ENCODE peak calls at places on chromosomes 7 and 10, in six cellular contexts. One of them, this sample, is unnamed.

GRCh38 chr10:71339796-71340589 is 20.9 kb downstream of the SLC29A3 start:
- DNase-seq in Peyer's patch: no peak
- DNase-seq in brain microvascular endothelial cell: no peak
- DNase-seq in lower lobe of right lung: no peak
- DNase-seq in astrocyte of the spinal cord: no peak
- DNase-seq in lung: no peak
- DNase-seq in this sample: no peak

GRCh38 chr10:103712898-103713498 is 142.4 kb downstream of the SH3PXD2A start:
- DNase-seq in astrocyte of the spinal cord: peak
- DNase-seq in Peyer's patch: peak
- DNase-seq in lung: peak
- DNase-seq in lower lobe of right lung: peak
- DNase-seq in brain microvascular endothelial cell: peak
- DNase-seq in this sample: peak

GRCh38 chr10:70590663-70591416 is 11.7 kb downstream of the PRF1 start:
- DNase-seq in lower lobe of right lung: no peak
- DNase-seq in brain microvascular endothelial cell: no peak
- DNase-seq in Peyer's patch: no peak
- DNase-seq in lung: no peak
- DNase-seq in astrocyte of the spinal cord: no peak
- DNase-seq in this sample: no peak

GRCh38 chr10:5502903-5503835 is 3.8 kb upstream of the CALML5 start:
- DNase-seq in Peyer's patch: no peak
- DNase-seq in lung: peak
- DNase-seq in brain microvascular endothelial cell: no peak
- DNase-seq in lower lobe of right lung: no peak
- DNase-seq in astrocyte of the spinal cord: no peak
- DNase-seq in this sample: no peak

GRCh38 chr7:16051561-16052280 is 365.2 kb upstream of the MEOX2 start:
- DNase-seq in Peyer's patch: no peak
- DNase-seq in astrocyte of the spinal cord: peak
- DNase-seq in lung: no peak
- DNase-seq in lower lobe of right lung: no peak
- DNase-seq in brain microvascular endothelial cell: peak
- DNase-seq in this sample: no peak

GRCh38 chr10:5892007-5892406 is 2.0 kb downstream of the FBH1 start:
- DNase-seq in lung: no peak
- DNase-seq in lower lobe of right lung: no peak
- DNase-seq in Peyer's patch: no peak
- DNase-seq in brain microvascular endothelial cell: peak
- DNase-seq in astrocyte of the spinal cord: peak
- DNase-seq in this sample: no peak

GRCh38 chr10:5681930-5682329 is 2.7 kb upstream of the TASOR2 start:
- DNase-seq in brain microvascular endothelial cell: no peak
- DNase-seq in astrocyte of the spinal cord: no peak
- DNase-seq in lower lobe of right lung: no peak
- DNase-seq in lung: no peak
- DNase-seq in Peyer's patch: no peak
- DNase-seq in this sample: no peak

GRCh38 chr7:75565129-75565528 is 73.0 kb downstream of the SPDYE5 start:
- DNase-seq in lower lobe of right lung: no peak
- DNase-seq in lung: peak
- DNase-seq in astrocyte of the spinal cord: peak
- DNase-seq in Peyer's patch: no peak
- DNase-seq in brain microvascular endothelial cell: peak
- DNase-seq in this sample: peak

GRCh38 chr10:114388275-114388674 is 16.0 kb downstream of the AFAP1L2 start:
- DNase-seq in Peyer's patch: no peak
- DNase-seq in astrocyte of the spinal cord: no peak
- DNase-seq in lung: no peak
- DNase-seq in lower lobe of right lung: no peak
- DNase-seq in brain microvascular endothelial cell: no peak
- DNase-seq in this sample: no peak

GRCh38 chr7:92057375-92057774 is 76.9 kb downstream of the CYP51A1 start:
- DNase-seq in lung: no peak
- DNase-seq in lower lobe of right lung: no peak
- DNase-seq in brain microvascular endothelial cell: no peak
- DNase-seq in astrocyte of the spinal cord: peak
- DNase-seq in Peyer's patch: no peak
- DNase-seq in this sample: no peak

GRCh38 chr10:83987216-83987615 is 152.1 kb upstream of the GHITM start:
- DNase-seq in brain microvascular endothelial cell: no peak
- DNase-seq in lower lobe of right lung: no peak
- DNase-seq in lung: no peak
- DNase-seq in Peyer's patch: no peak
- DNase-seq in astrocyte of the spinal cord: no peak
- DNase-seq in this sample: no peak

GRCh38 chr10:131708225-131708624 is 192.6 kb upstream of the PPP2R2D start:
- DNase-seq in lower lobe of right lung: no peak
- DNase-seq in lung: no peak
- DNase-seq in astrocyte of the spinal cord: no peak
- DNase-seq in Peyer's patch: no peak
- DNase-seq in brain microvascular endothelial cell: no peak
- DNase-seq in this sample: no peak

GRCh38 chr7:116322541-116322940 is 112.2 kb downstream of the TES start:
- DNase-seq in brain microvascular endothelial cell: no peak
- DNase-seq in lung: no peak
- DNase-seq in lower lobe of right lung: no peak
- DNase-seq in astrocyte of the spinal cord: no peak
- DNase-seq in Peyer's patch: no peak
- DNase-seq in this sample: no peak

GRCh38 chr7:120700806-120701205 is 157.1 kb downstream of the TSPAN12 start:
- DNase-seq in lower lobe of right lung: no peak
- DNase-seq in Peyer's patch: no peak
- DNase-seq in lung: no peak
- DNase-seq in brain microvascular endothelial cell: no peak
- DNase-seq in astrocyte of the spinal cord: no peak
- DNase-seq in this sample: no peak

GRCh38 chr7:137959987-137960386 is 41.9 kb downstream of the CREB3L2 start:
- DNase-seq in lower lobe of right lung: no peak
- DNase-seq in lung: no peak
- DNase-seq in brain microvascular endothelial cell: no peak
- DNase-seq in Peyer's patch: no peak
- DNase-seq in astrocyte of the spinal cord: no peak
- DNase-seq in this sample: no peak

GRCh38 chr7:12826079-12826478 is 138.6 kb downstream of the ARL4A start:
- DNase-seq in brain microvascular endothelial cell: no peak
- DNase-seq in lower lobe of right lung: no peak
- DNase-seq in lung: no peak
- DNase-seq in astrocyte of the spinal cord: no peak
- DNase-seq in Peyer's patch: no peak
- DNase-seq in this sample: no peak

GRCh38 chr7:99372275-99373085 is 2.0 kb upstream of the ARPC1B start:
- DNase-seq in lung: peak
- DNase-seq in astrocyte of the spinal cord: no peak
- DNase-seq in brain microvascular endothelial cell: peak
- DNase-seq in Peyer's patch: no peak
- DNase-seq in lower lobe of right lung: peak
- DNase-seq in this sample: peak

GRCh38 chr10:58444336-58444735 is 59.1 kb downstream of the TFAM start:
- DNase-seq in Peyer's patch: no peak
- DNase-seq in astrocyte of the spinal cord: no peak
- DNase-seq in brain microvascular endothelial cell: no peak
- DNase-seq in lower lobe of right lung: no peak
- DNase-seq in lung: no peak
- DNase-seq in this sample: no peak

GRCh38 chr7:50229964-50230363 is 74.6 kb upstream of the IKZF1 start:
- DNase-seq in astrocyte of the spinal cord: peak
- DNase-seq in lower lobe of right lung: no peak
- DNase-seq in lung: no peak
- DNase-seq in brain microvascular endothelial cell: no peak
- DNase-seq in Peyer's patch: no peak
- DNase-seq in this sample: no peak

GRCh38 chr7:65251851-65252620 is 121.6 kb upstream of the ZNF92 start:
- DNase-seq in lower lobe of right lung: peak
- DNase-seq in brain microvascular endothelial cell: peak
- DNase-seq in Peyer's patch: peak
- DNase-seq in lung: peak
- DNase-seq in astrocyte of the spinal cord: peak
- DNase-seq in this sample: no peak

GRCh38 chr10:24866615-24867583 is 85.5 kb downstream of the PRTFDC1 start:
- DNase-seq in astrocyte of the spinal cord: peak
- DNase-seq in lung: no peak
- DNase-seq in Peyer's patch: no peak
- DNase-seq in brain microvascular endothelial cell: peak
- DNase-seq in lower lobe of right lung: peak
- DNase-seq in this sample: peak

GRCh38 chr7:140230862-140231778 is 54.3 kb upstream of the KDM7A start:
- DNase-seq in lung: peak
- DNase-seq in lower lobe of right lung: peak
- DNase-seq in Peyer's patch: peak
- DNase-seq in brain microvascular endothelial cell: peak
- DNase-seq in astrocyte of the spinal cord: peak
- DNase-seq in this sample: no peak

GRCh38 chr10:19922236-19922963 is 106.2 kb downstream of the PLXDC2 start:
- DNase-seq in Peyer's patch: no peak
- DNase-seq in lower lobe of right lung: no peak
- DNase-seq in lung: no peak
- DNase-seq in brain microvascular endothelial cell: peak
- DNase-seq in astrocyte of the spinal cord: peak
- DNase-seq in this sample: no peak

GRCh38 chr10:3783313-3783689 is 1.7 kb downstream of the KLF6 start:
- DNase-seq in astrocyte of the spinal cord: no peak
- DNase-seq in Peyer's patch: peak
- DNase-seq in lung: no peak
- DNase-seq in brain microvascular endothelial cell: peak
- DNase-seq in lower lobe of right lung: peak
- DNase-seq in this sample: peak

GRCh38 chr10:35998036-35998435 is 355.9 kb upstream of the FZD8 start:
- DNase-seq in brain microvascular endothelial cell: no peak
- DNase-seq in lower lobe of right lung: no peak
- DNase-seq in astrocyte of the spinal cord: no peak
- DNase-seq in Peyer's patch: no peak
- DNase-seq in lung: no peak
- DNase-seq in this sample: no peak

GRCh38 chr10:15267496-15267895 is 99.0 kb upstream of the NMT2 start:
- DNase-seq in brain microvascular endothelial cell: no peak
- DNase-seq in Peyer's patch: no peak
- DNase-seq in lower lobe of right lung: no peak
- DNase-seq in astrocyte of the spinal cord: no peak
- DNase-seq in lung: no peak
- DNase-seq in this sample: no peak

GRCh38 chr10:46520941-46521340 is 35.5 kb downstream of the GPRIN2 start:
- DNase-seq in brain microvascular endothelial cell: no peak
- DNase-seq in lung: no peak
- DNase-seq in Peyer's patch: no peak
- DNase-seq in astrocyte of the spinal cord: peak
- DNase-seq in lower lobe of right lung: peak
- DNase-seq in this sample: no peak

GRCh38 chr10:35643976-35644799 is 2.1 kb upstream of the FZD8 start:
- DNase-seq in lower lobe of right lung: no peak
- DNase-seq in Peyer's patch: no peak
- DNase-seq in brain microvascular endothelial cell: no peak
- DNase-seq in astrocyte of the spinal cord: peak
- DNase-seq in lung: no peak
- DNase-seq in this sample: no peak

DNA sequence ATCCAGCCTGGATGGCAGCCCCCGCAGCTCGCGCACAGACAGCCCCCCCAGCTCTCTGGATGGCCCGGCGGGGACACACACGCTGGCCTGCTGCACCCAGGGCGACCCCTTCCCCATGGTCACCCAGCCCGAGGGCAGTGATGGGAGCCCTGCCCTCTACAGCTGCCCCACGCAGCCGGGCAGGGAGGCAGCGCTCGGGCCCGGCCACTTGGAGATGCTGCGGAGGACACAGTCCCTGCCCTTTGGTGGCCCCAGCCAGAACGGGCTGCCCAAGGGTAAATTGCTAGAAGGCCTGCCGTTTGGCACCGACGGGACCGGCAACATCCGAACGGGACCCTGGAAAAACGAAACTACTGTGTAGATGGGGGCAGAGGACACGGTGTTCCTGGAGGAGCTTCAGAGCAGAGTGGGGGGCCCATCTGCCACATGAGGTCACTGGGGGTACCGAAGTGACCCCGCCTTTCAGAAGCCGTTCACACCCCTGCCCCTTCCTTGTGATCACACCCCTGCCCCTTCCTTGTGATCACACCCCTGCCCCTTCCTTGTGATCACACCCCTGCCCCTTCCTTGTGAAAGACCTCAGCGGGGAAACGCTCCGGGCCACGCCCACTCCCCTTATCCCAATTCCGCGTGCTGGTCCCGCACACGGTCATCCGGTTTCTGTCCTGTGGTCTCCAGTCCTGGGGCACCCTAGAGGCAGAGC is 30.7 kb upstream of the KNDC1 start:
- DNase-seq in lung: no peak
- DNase-seq in lower lobe of right lung: peak
- DNase-seq in astrocyte of the spinal cord: no peak
- DNase-seq in Peyer's patch: peak
- DNase-seq in brain microvascular endothelial cell: no peak
- DNase-seq in this sample: no peak
- TF ChIP-seq CTCF in lung: no peak
- TF ChIP-seq CTCF in lower lobe of right lung: no peak
- TF ChIP-seq CTCF in astrocyte of the spinal cord: no peak
- TF ChIP-seq CTCF in Peyer's patch: no peak
- TF ChIP-seq CTCF in brain microvascular endothelial cell: no peak
- TF ChIP-seq CTCF in this sample: no peak

GRCh38 chr10:279655-280054 is 144.4 kb downstream of the ZMYND11 start:
- DNase-seq in lung: no peak
- DNase-seq in brain microvascular endothelial cell: no peak
- DNase-seq in Peyer's patch: no peak
- DNase-seq in lower lobe of right lung: no peak
- DNase-seq in astrocyte of the spinal cord: no peak
- DNase-seq in this sample: no peak
- TF ChIP-seq CTCF in lung: no peak
- TF ChIP-seq CTCF in brain microvascular endothelial cell: no peak
- TF ChIP-seq CTCF in Peyer's patch: no peak
- TF ChIP-seq CTCF in lower lobe of right lung: no peak
- TF ChIP-seq CTCF in astrocyte of the spinal cord: peak
- TF ChIP-seq CTCF in this sample: no peak

DNA sequence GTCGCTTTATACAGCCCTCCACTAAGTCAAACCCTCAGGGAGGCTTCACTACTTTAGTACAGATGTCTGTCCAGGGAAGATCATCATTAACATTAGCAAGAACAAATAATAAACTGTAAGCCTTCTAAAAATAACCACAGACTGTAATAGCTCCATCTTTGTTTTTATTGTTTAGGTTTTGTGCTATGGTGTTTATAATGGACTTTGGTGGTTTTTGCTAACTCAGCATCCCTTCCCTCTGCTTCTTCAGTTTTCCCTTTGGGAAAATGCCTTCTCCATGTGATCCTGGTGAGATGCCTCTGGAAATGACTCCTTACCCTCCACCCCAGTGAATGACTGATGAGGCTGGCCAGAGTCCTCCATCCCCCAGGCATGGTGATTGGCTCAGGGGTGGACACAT is 131.3 kb downstream of the ICA1 start:
- DNase-seq in lung: no peak
- DNase-seq in astrocyte of the spinal cord: no peak
- DNase-seq in Peyer's patch: no peak
- DNase-seq in lower lobe of right lung: no peak
- DNase-seq in brain microvascular endothelial cell: no peak
- DNase-seq in this sample: no peak
- TF ChIP-seq CTCF in lung: no peak
- TF ChIP-seq CTCF in astrocyte of the spinal cord: no peak
- TF ChIP-seq CTCF in Peyer's patch: no peak
- TF ChIP-seq CTCF in lower lobe of right lung: no peak
- TF ChIP-seq CTCF in brain microvascular endothelial cell: no peak
- TF ChIP-seq CTCF in this sample: no peak

GRCh38 chr10:122163182-122164027 is 107.7 kb upstream of the BTBD16 start:
- DNase-seq in lung: no peak
- DNase-seq in lower lobe of right lung: no peak
- DNase-seq in brain microvascular endothelial cell: no peak
- DNase-seq in astrocyte of the spinal cord: no peak
- DNase-seq in Peyer's patch: no peak
- DNase-seq in this sample: no peak
- TF ChIP-seq CTCF in lung: no peak
- TF ChIP-seq CTCF in lower lobe of right lung: no peak
- TF ChIP-seq CTCF in brain microvascular endothelial cell: no peak
- TF ChIP-seq CTCF in astrocyte of the spinal cord: no peak
- TF ChIP-seq CTCF in Peyer's patch: no peak
- TF ChIP-seq CTCF in this sample: no peak

GRCh38 chr10:32017044-32017443 is 39.2 kb downstream of the KIF5B start:
- DNase-seq in brain microvascular endothelial cell: no peak
- DNase-seq in lower lobe of right lung: no peak
- DNase-seq in Peyer's patch: no peak
- DNase-seq in lung: no peak
- DNase-seq in astrocyte of the spinal cord: no peak
- DNase-seq in this sample: no peak
- TF ChIP-seq CTCF in brain microvascular endothelial cell: no peak
- TF ChIP-seq CTCF in lower lobe of right lung: no peak
- TF ChIP-seq CTCF in Peyer's patch: no peak
- TF ChIP-seq CTCF in lung: no peak
- TF ChIP-seq CTCF in astrocyte of the spinal cord: no peak
- TF ChIP-seq CTCF in this sample: no peak

This sample was measured in HFFc6.